ENCODE peak calls at places on chromosomes 1 and 21, in nine cellular contexts. One of them, this sample, is unnamed.

GRCh38 chr1:224707849-224708725 is 92.0 kb downstream of the CNIH3 start:
- DNase-seq in HS-27A: peak
- DNase-seq in pancreas: no peak
- DNase-seq in heart left ventricle: no peak
- DNase-seq in SK-MEL-5: peak
- DNase-seq in NCI-H774: no peak
- DNase-seq in GM04503: peak
- DNase-seq in endothelial cell: no peak
- DNase-seq in neuronal stem cell: no peak
- DNase-seq in this sample: no peak

GRCh38 chr1:98389809-98390208 is 271.7 kb upstream of the SNX7 start:
- DNase-seq in HS-27A: no peak
- DNase-seq in pancreas: no peak
- DNase-seq in heart left ventricle: no peak
- DNase-seq in SK-MEL-5: no peak
- DNase-seq in NCI-H774: no peak
- DNase-seq in GM04503: peak
- DNase-seq in endothelial cell: no peak
- DNase-seq in neuronal stem cell: no peak
- DNase-seq in this sample: no peak

GRCh38 chr1:45542591-45542990 is 8.0 kb upstream of the AKR1A1 start:
- DNase-seq in HS-27A: no peak
- DNase-seq in pancreas: peak
- DNase-seq in heart left ventricle: no peak
- DNase-seq in SK-MEL-5: no peak
- DNase-seq in NCI-H774: no peak
- DNase-seq in GM04503: no peak
- DNase-seq in endothelial cell: no peak
- DNase-seq in neuronal stem cell: no peak
- DNase-seq in this sample: no peak

GRCh38 chr1:12333036-12333785 is 103.4 kb downstream of the VPS13D start:
- DNase-seq in HS-27A: no peak
- DNase-seq in pancreas: peak
- DNase-seq in heart left ventricle: no peak
- DNase-seq in SK-MEL-5: no peak
- DNase-seq in NCI-H774: no peak
- DNase-seq in GM04503: no peak
- DNase-seq in endothelial cell: no peak
- DNase-seq in neuronal stem cell: no peak
- DNase-seq in this sample: no peak

GRCh38 chr1:228256626-228257375 is 49.0 kb downstream of the OBSCN start:
- DNase-seq in HS-27A: no peak
- DNase-seq in pancreas: no peak
- DNase-seq in heart left ventricle: no peak
- DNase-seq in SK-MEL-5: no peak
- DNase-seq in NCI-H774: no peak
- DNase-seq in GM04503: no peak
- DNase-seq in endothelial cell: no peak
- DNase-seq in neuronal stem cell: no peak
- DNase-seq in this sample: no peak

GRCh38 chr1:55981015-55981635 is 598.2 kb downstream of the PLPP3 start:
- DNase-seq in HS-27A: peak
- DNase-seq in pancreas: no peak
- DNase-seq in heart left ventricle: no peak
- DNase-seq in SK-MEL-5: no peak
- DNase-seq in NCI-H774: no peak
- DNase-seq in GM04503: peak
- DNase-seq in endothelial cell: no peak
- DNase-seq in neuronal stem cell: no peak
- DNase-seq in this sample: no peak

GRCh38 chr1:87212431-87213125 is 116.1 kb upstream of the LMO4 start:
- DNase-seq in HS-27A: no peak
- DNase-seq in pancreas: no peak
- DNase-seq in heart left ventricle: no peak
- DNase-seq in SK-MEL-5: no peak
- DNase-seq in NCI-H774: no peak
- DNase-seq in GM04503: no peak
- DNase-seq in endothelial cell: no peak
- DNase-seq in neuronal stem cell: no peak
- DNase-seq in this sample: no peak

GRCh38 chr1:54814148-54814498 is 13.0 kb upstream of the TTC22 start:
- DNase-seq in HS-27A: no peak
- DNase-seq in pancreas: no peak
- DNase-seq in heart left ventricle: no peak
- DNase-seq in SK-MEL-5: no peak
- DNase-seq in NCI-H774: no peak
- DNase-seq in GM04503: no peak
- DNase-seq in endothelial cell: no peak
- DNase-seq in neuronal stem cell: no peak
- DNase-seq in this sample: no peak

GRCh38 chr21:34704119-34704518 is 35.3 kb downstream of the CLIC6 start:
- DNase-seq in HS-27A: no peak
- DNase-seq in pancreas: no peak
- DNase-seq in heart left ventricle: no peak
- DNase-seq in SK-MEL-5: no peak
- DNase-seq in NCI-H774: no peak
- DNase-seq in GM04503: peak
- DNase-seq in endothelial cell: no peak
- DNase-seq in neuronal stem cell: no peak
- DNase-seq in this sample: no peak

GRCh38 chr1:168320805-168321577 is 40.3 kb downstream of the TBX19 start:
- DNase-seq in HS-27A: peak
- DNase-seq in pancreas: no peak
- DNase-seq in heart left ventricle: no peak
- DNase-seq in SK-MEL-5: peak
- DNase-seq in NCI-H774: no peak
- DNase-seq in GM04503: peak
- DNase-seq in endothelial cell: no peak
- DNase-seq in neuronal stem cell: no peak
- DNase-seq in this sample: no peak

GRCh38 chr1:20400341-20401177 is 85.5 kb downstream of the CAMK2N1 start:
- DNase-seq in HS-27A: no peak
- DNase-seq in pancreas: no peak
- DNase-seq in heart left ventricle: no peak
- DNase-seq in SK-MEL-5: no peak
- DNase-seq in NCI-H774: no peak
- DNase-seq in GM04503: no peak
- DNase-seq in endothelial cell: no peak
- DNase-seq in neuronal stem cell: no peak
- DNase-seq in this sample: no peak

GRCh38 chr1:157133431-157133830 is 4.8 kb downstream of the ETV3 start:
- DNase-seq in HS-27A: no peak
- DNase-seq in pancreas: no peak
- DNase-seq in heart left ventricle: no peak
- DNase-seq in SK-MEL-5: no peak
- DNase-seq in NCI-H774: no peak
- DNase-seq in GM04503: no peak
- DNase-seq in endothelial cell: no peak
- DNase-seq in neuronal stem cell: no peak
- DNase-seq in this sample: no peak